ENCODE peak calls at places on chromosomes 7 and 10, in eight cellular contexts. P is right cardiac atrium; K is prostate gland; M is psoas muscle; W is CD4-positive, CD25-positive, alpha-beta regulatory T cell; L is AG04450; X is A673; V is spleen. U is an unnamed sample.

GRCh38 chr10:24469993-24470392 is 253.7 kb downstream of the ARHGAP21 start:
- DNase-seq in P (no peak), K (peak; percentile 84), M (no peak), W (no peak), L (no peak), X (no peak), V (no peak), U (no peak)

GRCh38 chr7:45984386-45985295 is 63.6 kb upstream of the IGFBP3 start:
- DNase-seq in P (no peak), K (no peak), M (no peak), W (no peak), L (no peak), X (no peak), V (no peak), U (no peak)

GRCh38 chr7:20777377-20778062 is 9.2 kb downstream of the SP8 start:
- DNase-seq in P (no peak), K (peak; percentile 43), M (no peak), W (no peak), L (no peak), X (no peak), V (no peak), U (no peak)

GRCh38 chr7:71486414-71486813 is 354.5 kb downstream of the GALNT17 start:
- DNase-seq in P (no peak), K (no peak), M (no peak), W (no peak), L (no peak), X (no peak), V (no peak), U (no peak)

GRCh38 chr10:89206402-89207180 is 526 bp downstream of the CH25H start:
- DNase-seq in P (no peak), K (peak; percentile 13), M (no peak), W (peak; percentile 60), L (no peak), X (no peak), V (peak; percentile 85), U (no peak)

GRCh38 chr10:12707461-12708185 is 293.9 kb downstream of the CCDC3 start:
- DNase-seq in P (peak; percentile 29), K (no peak), M (no peak), W (no peak), L (peak; percentile 91), X (peak; percentile 70), V (no peak), U (no peak)

GRCh38 chr10:75788394-75789205 is 357.2 kb downstream of the LRMDA start:
- DNase-seq in P (no peak), K (peak; percentile 55), M (no peak), W (no peak), L (no peak), X (no peak), V (no peak), U (no peak)

GRCh38 chr10:50310560-50311174 is 59.4 kb upstream of the ASAH2 start:
- DNase-seq in P (no peak), K (no peak), M (no peak), W (no peak), L (no peak), X (peak; percentile 61), V (no peak), U (no peak)

GRCh38 chr10:124603376-124604213 is 140.6 kb downstream of the FAM53B start:
- DNase-seq in P (peak; percentile 10), K (no peak), M (peak; percentile 8), W (no peak), L (no peak), X (no peak), V (peak; percentile 77), U (no peak)

GRCh38 chr10:22805304-22805703 is 90.9 kb upstream of the PIP4K2A start:
- DNase-seq in P (peak; percentile 24), K (no peak), M (no peak), W (no peak), L (no peak), X (no peak), V (no peak), U (no peak)

GRCh38 chr7:44162179-44162578 is 21.0 kb upstream of the MYL7 start:
- DNase-seq in P (no peak), K (no peak), M (no peak), W (no peak), L (no peak), X (no peak), V (no peak), U (peak; percentile 48)

GRCh38 chr10:91022924-91023707 is 102.2 kb upstream of the ANKRD1 start:
- DNase-seq in P (no peak), K (peak; percentile 58), M (no peak), W (no peak), L (no peak), X (no peak), V (no peak), U (no peak)

DNA sequence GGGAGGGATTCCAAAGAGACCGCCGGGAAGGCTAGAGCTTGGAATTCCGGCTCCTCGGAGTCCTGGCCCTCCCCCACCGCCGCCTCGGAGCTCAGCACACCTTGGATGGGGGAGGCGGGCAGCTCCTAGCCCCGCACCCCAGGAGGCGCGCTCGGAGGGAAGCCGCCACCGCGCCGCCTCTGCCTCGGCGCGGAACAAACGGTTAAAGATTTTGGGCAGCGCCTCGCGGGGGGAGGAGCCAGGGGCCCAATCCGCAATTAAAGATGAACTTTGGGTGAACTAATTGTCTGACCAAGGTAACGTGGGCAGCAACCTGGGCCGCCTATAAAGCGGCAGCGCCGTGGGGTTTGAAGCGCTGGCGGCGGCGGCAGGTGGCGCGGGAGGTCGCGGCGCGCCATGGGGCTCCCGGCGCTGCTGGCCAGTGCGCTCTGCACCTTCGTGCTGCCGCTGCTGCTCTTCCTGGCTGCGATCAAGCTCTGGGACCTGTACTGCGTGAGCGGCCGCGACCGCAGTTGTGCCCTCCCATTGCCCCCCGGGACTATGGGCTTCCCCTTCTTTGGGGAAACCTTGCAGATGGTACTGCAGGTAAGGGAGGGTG is at the start of gene CYP26A1:
- DNase-seq in P (no peak), K (no peak), M (no peak), W (no peak), L (no peak), X (no peak), V (no peak), U (no peak)
- H3K4me3 ChIP-seq in P (peak within 1 kb of the TSS; percentile 47), K (peak within 1 kb of the TSS; percentile 30), M (peak within 1 kb of the TSS; percentile 60), W (no peak within 1 kb of the TSS), L (peak within 1 kb of the TSS; percentile 29), X (peak within 1 kb of the TSS; percentile 44), V (peak within 1 kb of the TSS; percentile 47), U (no peak within 1 kb of the TSS)

GRCh38 chr10:103859161-103860141 is 4.1 kb upstream of the SH3PXD2A start:
- DNase-seq in P (no peak), K (peak; percentile 67), M (no peak), W (peak; percentile 60), L (no peak), X (peak; percentile 86), V (no peak), U (peak; percentile 60)
- H3K27ac ChIP-seq in P (no peak overlapping the region), K (no peak overlapping the region), M (no peak overlapping the region), W (no peak overlapping the region), L (no peak overlapping the region), X (no peak overlapping the region), V (peak overlapping the region; percentile 70), U (no peak overlapping the region)

GRCh38 chr7:149457766-149458165 is 3.1 kb downstream of the ZNF777 start:
- DNase-seq in P (no peak), K (no peak), M (no peak), W (no peak), L (no peak), X (no peak), V (no peak), U (no peak)

GRCh38 chr7:149459201-149459539 is 1.7 kb downstream of the ZNF777 start:
- DNase-seq in P (no peak), K (no peak), M (no peak), W (no peak), L (no peak), X (no peak), V (no peak), U (no peak)

GRCh38 chr7:149459540-149460433 is 1.1 kb downstream of the ZNF777 start:
- DNase-seq in P (no peak), K (no peak), M (no peak), W (no peak), L (no peak), X (peak; percentile 37), V (no peak), U (no peak)

GRCh38 chr7:149456770-149457421 is 4.0 kb downstream of the ZNF777 start:
- DNase-seq in P (no peak), K (no peak), M (no peak), W (no peak), L (no peak), X (no peak), V (no peak), U (peak; percentile 22)

GRCh38 chr7:149458235-149458634 is 2.6 kb downstream of the ZNF777 start:
- DNase-seq in P (no peak), K (no peak), M (no peak), W (no peak), L (no peak), X (peak; percentile 39), V (no peak), U (no peak)
- H3K9me3 ChIP-seq in P (no peaks in the 10 kb centered on the region), K (no peaks in the 10 kb centered on the region), M (no peaks in the 10 kb centered on the region), W (no peaks in the 10 kb centered on the region), L (no peaks in the 10 kb centered on the region), X (no peaks in the 10 kb centered on the region), V (no peaks in the 10 kb centered on the region), U (no peaks in the 10 kb centered on the region)

GRCh38 chr10:107098326-107098725 is 66.2 kb downstream of the SORCS1 start:
- DNase-seq in P (no peak), K (no peak), M (no peak), W (no peak), L (no peak), X (peak; percentile 72), V (no peak), U (no peak)

GRCh38 chr10:107104026-107104652 is 60.4 kb downstream of the SORCS1 start:
- DNase-seq in P (no peak), K (no peak), M (no peak), W (no peak), L (no peak), X (no peak), V (no peak), U (no peak)

GRCh38 chr10:107103174-107104025 is 61.1 kb downstream of the SORCS1 start:
- DNase-seq in P (no peak), K (no peak), M (no peak), W (no peak), L (no peak), X (no peak), V (no peak), U (no peak)
- H3K4me3 ChIP-seq in P (no peak overlapping the region), K (no peak overlapping the region), M (no peak overlapping the region), W (no peak overlapping the region), L (no peak overlapping the region), X (no peak overlapping the region), V (no peak overlapping the region), U (no peak overlapping the region)

GRCh38 chr10:77601488-77601887 is 36.1 kb downstream of the KCNMA1 start:
- DNase-seq in P (no peak), K (no peak), M (no peak), W (no peak), L (no peak), X (no peak), V (peak; percentile 23), U (no peak)
- H3K27ac ChIP-seq in P (no peak overlapping the region), K (no peak overlapping the region), M (peak overlapping the region; percentile 41), W (no peak overlapping the region), L (no peak overlapping the region), X (no peak overlapping the region), V (no peak overlapping the region), U (no peak overlapping the region)

GRCh38 chr10:38070501-38070900 is 23.6 kb upstream of the ZNF37A start:
- DNase-seq in P (no peak), K (no peak), M (no peak), W (no peak), L (no peak), X (no peak), V (no peak), U (no peak)
- H3K9me3 ChIP-seq in P (no peaks in the 10 kb centered on the region), K (no peaks in the 10 kb centered on the region), M (no peaks in the 10 kb centered on the region), W (peaks cover 2% of the 10 kb centered on the region), L (no peaks in the 10 kb centered on the region), X (no peaks in the 10 kb centered on the region), V (no peaks in the 10 kb centered on the region), U (no peaks in the 10 kb centered on the region)